ENCODE peak calls at places on chromosome 6, in ten cellular contexts. E is NCI-H748 treated with DMSO at 0.1 percent for 48 hours; V is dermis microvascular lymphatic vessel endothelial cell; N is DMS79; Q is GM12892; F is LHCN-M2; H is NCI-H1417; J is effector CD4-positive, alpha-beta T cell; D is activated CD4-positive, alpha-beta T cell treated with anti-CD3 and anti-CD28 coated beads, Interleukin-2, amount 10 ng/mL, durations not matched to agents 24 days and 14 days; T is HEK293T. Z is an unnamed sample.

GRCh38 chr6:166625356-166625755 is 1.7 kb downstream of the RPS6KA2 start:
- DNase-seq in E (no peak), V (peak), N (no peak), Q (no peak), F (peak), H (no peak), J (no peak), D (no peak), T (no peak), Z (no peak)

GRCh38 chr6:142361765-142362540 is 60.1 kb downstream of the ADGRG6 start:
- DNase-seq in E (no peak), V (no peak), N (no peak), Q (no peak), F (no peak), H (no peak), J (no peak), D (no peak), T (no peak), Z (no peak)

GRCh38 chr6:119215309-119215708 is 134.3 kb downstream of the MAN1A1 start:
- DNase-seq in E (no peak), V (no peak), N (no peak), Q (no peak), F (no peak), H (no peak), J (no peak), D (no peak), T (no peak), Z (no peak)

GRCh38 chr6:142820336-142821016 is 124.5 kb downstream of the HIVEP2 start:
- DNase-seq in E (no peak), V (no peak), N (peak), Q (no peak), F (peak), H (no peak), J (no peak), D (peak), T (no peak), Z (no peak)

GRCh38 chr6:140047321-140047720 is 672.9 kb upstream of the CITED2 start:
- DNase-seq in E (no peak), V (no peak), N (no peak), Q (no peak), F (no peak), H (no peak), J (no peak), D (no peak), T (no peak), Z (no peak)

GRCh38 chr6:84043555-84043954 is 10.0 kb downstream of the MRAP2 start:
- DNase-seq in E (no peak), V (no peak), N (no peak), Q (no peak), F (no peak), H (no peak), J (no peak), D (no peak), T (no peak), Z (no peak)

GRCh38 chr6:89999154-89999553 is 104.9 kb downstream of the GJA10 start:
- DNase-seq in E (peak), V (no peak), N (peak), Q (no peak), F (peak), H (peak), J (no peak), D (no peak), T (peak), Z (no peak)

GRCh38 chr6:53734473-53735299 is 60.1 kb upstream of the LRRC1 start:
- DNase-seq in E (peak), V (peak), N (no peak), Q (no peak), F (peak), H (peak), J (no peak), D (peak), T (peak), Z (peak)

GRCh38 chr6:15232836-15233510 is 12.9 kb upstream of the JARID2 start:
- DNase-seq in E (no peak), V (no peak), N (no peak), Q (no peak), F (no peak), H (no peak), J (no peak), D (no peak), T (no peak), Z (no peak)

GRCh38 chr6:159249150-159249549 is 80.0 kb downstream of the FNDC1 start:
- DNase-seq in E (no peak), V (no peak), N (no peak), Q (no peak), F (no peak), H (no peak), J (no peak), D (no peak), T (no peak), Z (no peak)

GRCh38 chr6:41687501-41688175 is 47.8 kb downstream of the TFEB start:
- DNase-seq in E (no peak), V (no peak), N (no peak), Q (no peak), F (no peak), H (no peak), J (no peak), D (no peak), T (no peak), Z (no peak)

GRCh38 chr6:16060039-16060438 is 68.8 kb upstream of the MYLIP start:
- DNase-seq in E (no peak), V (no peak), N (no peak), Q (no peak), F (no peak), H (peak), J (no peak), D (no peak), T (no peak), Z (no peak)

GRCh38 chr6:111502154-111502553 is 19.1 kb upstream of the REV3L start:
- DNase-seq in E (no peak), V (no peak), N (no peak), Q (no peak), F (no peak), H (no peak), J (no peak), D (peak), T (no peak), Z (no peak)

GRCh38 chr6:98944598-98945011 is 3.1 kb downstream of the FBXL4 start:
- DNase-seq in E (peak), V (no peak), N (no peak), Q (no peak), F (peak), H (peak), J (no peak), D (no peak), T (no peak), Z (no peak)

GRCh38 chr6:12136905-12137304 is 124.8 kb downstream of the HIVEP1 start:
- DNase-seq in E (no peak), V (no peak), N (no peak), Q (no peak), F (peak), H (no peak), J (no peak), D (no peak), T (no peak), Z (no peak)

Z was measured in posterior cingulate gyrus.